ENCODE peak calls at places on chromosomes 2 and 18, in seven cellular contexts. Y, Z, N, H, M, S and U are unnamed samples.

GRCh38 chr2:205053827-205054410 is 508.6 kb downstream of the PARD3B start:
- DNase-seq in Z (no peak), S (no peak), N (no peak), H (no peak), M (no peak), Y (no peak), U (no peak)

GRCh38 chr2:216119986-216120385 is 10.8 kb downstream of the XRCC5 start:
- DNase-seq in Z (no peak), M (no peak), S (no peak), N (no peak), H (no peak), Y (no peak), U (no peak)

GRCh38 chr2:2913601-2914120 is 464.0 kb downstream of the EIPR1 start:
- DNase-seq in Z (no peak), S (no peak), M (no peak), Y (no peak), N (no peak), H (no peak), U (no peak)

GRCh38 chr18:35193313-35193712 is 47.5 kb upstream of the ZNF397 start:
- DNase-seq in N (no peak), H (no peak), Z (no peak), S (no peak), M (no peak), Y (no peak), U (no peak)

GRCh38 chr2:11491348-11491930 is 25.5 kb upstream of the E2F6 start:
- DNase-seq in S (no peak), H (no peak), Z (no peak), Y (no peak), N (no peak), M (no peak), U (no peak)

GRCh38 chr2:144830543-144830942 is 310.6 kb upstream of the ZEB2 start:
- DNase-seq in Y (no peak), S (no peak), M (no peak), H (no peak), Z (no peak), N (no peak), U (no peak)

GRCh38 chr2:230124792-230125452 is 56.2 kb upstream of the SLC16A14 start:
- DNase-seq in Y (no peak), Z (no peak), M (no peak), N (no peak), S (peak), H (peak), U (no peak)

GRCh38 chr2:218860950-218861381 is 1.4 kb downstream of the WNT6 start:
- DNase-seq in Z (peak), N (peak), S (peak), H (peak), Y (peak), M (peak), U (no peak)

GRCh38 chr2:1937066-1937465 is 192.8 kb upstream of the PXDN start:
- DNase-seq in N (no peak), Y (no peak), M (no peak), S (no peak), H (no peak), Z (no peak), U (no peak)

GRCh38 chr2:12807907-12808810 is 91.4 kb downstream of the TRIB2 start:
- DNase-seq in M (no peak), H (peak), Z (no peak), N (no peak), S (no peak), Y (no peak), U (no peak)

GRCh38 chr2:232385660-232386489 is 7.3 kb downstream of the ALPP start:
- DNase-seq in H (no peak), Z (no peak), N (no peak), Y (no peak), M (peak), S (no peak), U (no peak)

GRCh38 chr2:240820607-240821428 is 799 bp upstream of the KIF1A start:
- DNase-seq in N (peak), H (no peak), Z (peak), S (no peak), M (no peak), Y (peak), U (peak)

GRCh38 chr2:112182581-112183034 is 44.4 kb downstream of the FBLN7 start:
- DNase-seq in S (no peak), Y (no peak), H (no peak), N (no peak), Z (peak), M (no peak), U (no peak)

GRCh38 chr2:236744316-236745105 is 174.9 kb downstream of the ACKR3 start:
- DNase-seq in H (no peak), N (no peak), Y (no peak), Z (no peak), S (no peak), M (peak), U (no peak)

GRCh38 chr18:62450546-62451395 is 72.1 kb upstream of the ZCCHC2 start:
- DNase-seq in Z (peak), S (peak), H (peak), M (peak), N (no peak), Y (no peak), U (peak)

GRCh38 chr2:198863655-198864054 is 594.1 kb downstream of the SATB2 start:
- DNase-seq in Z (no peak), N (no peak), H (no peak), S (no peak), Y (no peak), M (no peak), U (no peak)

DNA sequence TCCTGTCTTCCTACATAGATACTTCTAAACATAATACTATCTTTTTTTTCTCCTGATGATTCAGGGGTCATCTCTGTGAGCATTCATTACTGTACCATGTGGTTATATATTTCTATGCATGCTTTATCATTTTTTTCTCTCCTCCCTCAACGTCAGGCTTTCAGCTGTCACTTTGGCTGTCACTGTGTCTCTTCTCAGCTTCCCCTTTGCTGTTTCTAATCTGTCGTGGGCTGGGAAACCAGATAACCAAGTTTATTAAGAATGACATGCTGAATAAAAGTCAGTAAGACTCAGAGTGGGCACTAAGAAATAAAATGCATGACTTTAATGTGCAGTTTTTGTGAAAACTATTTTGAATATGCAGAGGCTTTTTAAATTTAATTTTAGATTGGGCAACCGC is 344.6 kb downstream of the NRXN1 start:
- DNase-seq in Y (no peak), H (no peak), N (no peak), S (no peak), Z (no peak), M (no peak), U (no peak)
- TF ChIP-seq CTCF in Y (no peak), H (no peak), N (no peak), S (no peak), Z (no peak), M (no peak), U (no peak)

DNA sequence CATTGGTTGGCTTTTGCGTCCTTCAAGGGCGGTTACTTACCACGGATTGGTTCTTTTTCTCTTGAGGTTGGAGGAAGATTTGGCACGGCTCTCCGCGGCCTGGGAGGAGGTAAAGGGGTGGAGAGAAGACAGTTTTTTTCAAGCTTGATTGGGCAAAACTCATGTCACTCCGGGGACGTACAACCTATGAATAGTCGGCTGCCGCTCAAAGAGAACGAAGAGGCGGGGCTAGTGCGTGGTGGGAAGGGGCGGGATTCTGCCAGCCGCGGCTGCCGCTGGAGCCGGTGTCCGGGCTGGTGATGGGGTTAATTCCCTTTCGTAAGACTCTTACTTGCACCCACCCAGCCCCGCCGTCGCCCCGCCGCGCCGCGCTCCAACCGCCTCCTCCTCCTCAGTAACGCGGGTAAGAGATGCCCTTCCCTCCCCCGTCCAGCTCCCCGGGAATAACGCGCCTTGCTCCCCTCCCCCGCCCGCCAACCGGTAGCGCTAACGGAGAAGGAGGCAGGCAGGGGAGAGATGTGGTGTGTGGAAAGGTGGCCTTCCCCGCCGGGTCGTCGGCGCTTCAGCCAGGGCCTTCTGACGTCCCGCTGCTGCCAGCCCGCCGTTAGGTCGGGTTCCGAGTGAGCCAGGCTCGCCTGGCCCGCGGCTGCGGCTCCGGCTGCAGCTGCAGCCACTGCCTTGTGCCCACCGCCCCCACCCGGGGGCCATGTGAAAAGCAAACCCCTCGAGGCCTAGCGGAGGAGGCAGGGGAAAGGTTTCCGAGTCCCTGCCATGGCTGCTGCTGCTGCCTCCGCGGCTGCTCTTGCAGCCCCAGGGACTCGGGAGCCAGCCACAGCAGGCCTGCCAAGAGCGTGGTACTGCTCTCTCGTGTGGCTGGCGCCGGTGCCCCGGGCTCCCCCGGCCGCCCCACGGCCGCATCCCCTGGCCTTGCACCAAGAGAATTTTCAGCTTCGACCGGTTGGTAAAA is at the start of gene R3HDM1:
- DNase-seq in H (peak), M (peak), Z (peak), S (peak), Y (peak), N (peak), U (peak)
- TF ChIP-seq CTCF in H (no peak), M (peak), Z (no peak), S (peak), Y (no peak), N (peak), U (no peak)

GRCh38 chr18:21134895-21135294 is 23.3 kb upstream of the ROCK1 start:
- DNase-seq in S (no peak), H (no peak), Z (no peak), Y (no peak), M (peak), N (no peak), U (no peak)
- TF ChIP-seq CTCF in S (peak), H (peak), Z (no peak), Y (no peak), M (peak), N (peak), U (no peak)

GRCh38 chr2:223920109-223920508 is 25.0 kb downstream of the WDFY1 start:
- DNase-seq in H (no peak), Z (no peak), N (no peak), M (no peak), Y (no peak), S (no peak), U (no peak)
- TF ChIP-seq CTCF in H (no peak), Z (peak), N (peak), M (no peak), Y (no peak), S (no peak), U (peak)

GRCh38 chr2:4763009-4763408 is 929.2 kb upstream of the SOX11 start:
- DNase-seq in Y (peak), S (no peak), N (peak), H (no peak), Z (peak), M (no peak), U (peak)
- TF ChIP-seq CTCF in Y (peak), S (peak), N (peak), H (peak), Z (peak), M (peak), U (no peak)

DNA sequence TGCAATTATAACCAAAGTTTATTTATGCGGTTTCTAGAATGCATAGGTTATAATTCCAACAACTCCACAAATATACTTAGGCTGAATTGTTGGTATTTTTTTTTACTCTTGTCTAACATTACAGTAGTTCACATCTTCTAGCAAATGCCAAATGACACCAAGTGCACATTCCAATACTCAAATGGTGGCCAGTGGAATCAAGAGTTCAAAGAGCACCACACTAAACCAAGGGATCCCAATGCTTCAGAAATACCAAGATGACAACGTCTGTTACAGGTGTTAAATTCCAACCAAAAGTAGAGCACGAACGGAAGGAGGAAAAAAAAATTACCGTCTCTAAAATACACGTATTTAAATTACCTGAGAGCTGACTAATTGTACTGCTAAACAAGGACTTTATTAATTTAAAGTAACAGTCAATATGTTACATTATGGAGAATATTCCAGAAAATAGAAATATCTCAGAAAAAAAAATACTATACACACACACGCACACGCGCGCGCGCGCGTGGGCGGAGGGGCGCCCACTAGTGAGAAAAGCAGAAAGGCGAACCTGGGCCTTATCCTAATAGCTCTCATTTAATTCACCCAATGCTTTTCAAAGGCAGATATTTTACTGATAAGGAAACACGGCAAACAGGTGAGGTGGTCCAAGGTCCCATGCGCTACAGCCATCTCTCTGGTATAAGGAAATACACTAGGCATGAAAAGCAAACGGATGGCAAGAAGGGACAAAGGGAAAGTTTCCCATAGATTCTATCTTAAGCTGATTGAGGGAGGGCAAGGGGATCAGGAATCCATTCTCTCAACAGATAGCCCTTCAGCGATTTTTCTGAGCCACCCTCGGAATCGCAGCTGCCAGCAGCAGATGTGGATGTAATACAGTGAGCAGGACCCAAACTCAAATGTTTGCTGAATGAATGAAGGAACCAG is 136.5 kb downstream of the TMEM247 start:
- DNase-seq in H (no peak), M (no peak), N (no peak), Y (no peak), Z (no peak), S (no peak), U (peak)
- TF ChIP-seq CTCF in H (no peak), M (peak), N (no peak), Y (no peak), Z (no peak), S (peak), U (no peak)

DNA sequence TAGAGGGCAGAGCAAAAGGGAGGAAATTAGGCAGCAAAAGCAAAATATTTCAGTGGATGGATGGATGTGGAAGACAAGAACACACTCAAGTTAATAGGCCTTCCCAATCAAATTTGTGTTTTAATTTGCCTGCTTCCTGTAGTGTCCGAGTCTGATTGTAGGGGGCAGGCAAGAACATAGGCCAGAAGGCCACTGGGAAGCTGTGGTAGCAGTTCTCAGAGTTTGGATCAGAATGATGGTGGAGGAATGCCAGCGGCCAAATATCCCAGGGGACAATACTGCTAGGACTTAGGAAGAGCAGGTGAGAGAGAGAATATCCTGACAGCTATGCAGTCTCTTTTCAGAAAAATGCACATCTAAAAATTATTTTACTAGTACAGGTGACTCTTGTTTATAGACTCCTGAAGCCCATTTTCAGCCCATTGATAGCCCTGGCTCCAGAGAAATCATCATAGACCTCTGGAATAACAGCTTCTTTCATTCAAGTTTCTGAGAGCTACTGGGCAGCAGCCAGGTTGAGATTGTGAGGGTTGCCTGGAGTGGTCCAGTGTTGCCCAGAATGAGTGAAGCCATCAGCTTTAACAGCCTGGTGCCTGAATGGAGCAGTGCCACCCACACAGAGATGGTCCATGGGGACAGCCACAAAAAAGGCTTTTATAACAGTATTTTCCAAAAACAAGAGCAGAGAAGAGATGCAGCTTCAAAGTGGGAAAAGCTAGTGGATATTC is 19.1 kb upstream of the SERPINE2 start:
- DNase-seq in S (no peak), Z (no peak), N (no peak), Y (no peak), M (no peak), H (no peak), U (no peak)
- TF ChIP-seq CTCF in S (peak), Z (no peak), N (peak), Y (no peak), M (no peak), H (peak), U (no peak)

GRCh38 chr2:109715302-109715937 is 78.7 kb upstream of the RGPD5 start:
- DNase-seq in S (no peak), Z (no peak), H (no peak), M (peak), Y (no peak), N (peak), U (no peak)
- TF ChIP-seq CTCF in S (peak), Z (no peak), H (peak), M (peak), Y (peak), N (peak), U (no peak)